ENCODE peak calls at places on chromosome 5, in five cellular contexts. Z is IMR-90, Q is NT2/D1, O is H9, A is fibroblast of lung. P is an unnamed sample.

GRCh38 chr5:12901696-12902095 is 997.5 kb upstream of the CTNND2 start:
- DNase-seq in O (no peak), Z (no peak), Q (no peak), A (no peak), P (no peak)

GRCh38 chr5:154163327-154163997 is 27.1 kb upstream of the GALNT10 start:
- DNase-seq in Q (no peak), Z (no peak), A (no peak), O (no peak), P (no peak)

GRCh38 chr5:80068775-80069174 is 33.6 kb downstream of the THBS4 start:
- DNase-seq in Z (no peak), O (no peak), Q (no peak), A (no peak), P (no peak)

GRCh38 chr5:761854-762685 is 22.5 kb downstream of the ZDHHC11B start:
- DNase-seq in O (peak; percentile 32), Q (no peak), A (no peak), Z (no peak), P (no peak)

GRCh38 chr5:116492016-116492623 is 82.5 kb downstream of the SEMA6A start:
- DNase-seq in A (peak; percentile 96), Q (no peak), O (no peak), Z (peak; percentile 89), P (peak; percentile 28)

GRCh38 chr5:32443145-32443540 is 1.4 kb downstream of the ZFR start:
- DNase-seq in Z (peak; percentile 57), Q (no peak), O (no peak), A (peak; percentile 24), P (no peak)

GRCh38 chr5:134432174-134432573 is 20.5 kb upstream of the CDKN2AIPNL start:
- DNase-seq in A (no peak), Q (no peak), O (no peak), Z (no peak), P (no peak)

GRCh38 chr5:130836729-130837660 is 328.1 kb downstream of the HINT1 start:
- DNase-seq in Q (no peak), O (no peak), Z (no peak), A (no peak), P (no peak)

GRCh38 chr5:128413356-128413755 is 124.7 kb downstream of the FBN2 start:
- DNase-seq in O (no peak), Z (peak; percentile 42), Q (no peak), A (peak; percentile 35), P (no peak)

GRCh38 chr5:138334867-138335447 is 3.1 kb upstream of the FAM53C start:
- DNase-seq in Q (no peak), Z (peak; percentile 23), A (no peak), O (no peak), P (no peak)

GRCh38 chr5:112724901-112725300 is 12.8 kb upstream of the APC start:
- DNase-seq in Q (no peak), A (no peak), O (no peak), Z (no peak), P (no peak)

GRCh38 chr5:132000677-132001453 is 10.6 kb downstream of the ACSL6 start:
- DNase-seq in A (no peak), Z (no peak), Q (no peak), O (no peak), P (no peak)

GRCh38 chr5:39158127-39158593 is 61.2 kb downstream of the FYB1 start:
- DNase-seq in Q (no peak), A (no peak), Z (no peak), O (no peak), P (no peak)

GRCh38 chr5:151673421-151673820 is 13.3 kb downstream of the SPARC start:
- DNase-seq in Q (no peak), A (no peak), Z (no peak), O (no peak), P (no peak)

GRCh38 chr5:35046754-35047153 is 995 bp downstream of the AGXT2 start:
- DNase-seq in A (peak; percentile 99), Z (peak; percentile 99), Q (no peak), O (no peak), P (no peak)

GRCh38 chr5:157026789-157027424 is 32.0 kb downstream of the HAVCR1 start:
- DNase-seq in A (no peak), Q (no peak), Z (no peak), O (peak; percentile 63), P (no peak)

GRCh38 chr5:59128646-59129290 is 545.9 kb downstream of the RAB3C start:
- DNase-seq in A (no peak), Z (no peak), Q (no peak), O (no peak), P (no peak)

GRCh38 chr5:56190500-56190899 is 42.6 kb downstream of the ANKRD55 start:
- DNase-seq in O (no peak), Q (no peak), A (peak; percentile 76), Z (peak; percentile 80), P (peak; percentile 36)

GRCh38 chr5:75552764-75553163 is 41.1 kb downstream of the POLK start:
- DNase-seq in O (no peak), A (no peak), Z (no peak), Q (no peak), P (no peak)

GRCh38 chr5:42944989-42945388 is 95.1 kb downstream of the ANXA2R start:
- DNase-seq in A (peak; percentile 90), O (no peak), Q (no peak), Z (peak; percentile 96), P (no peak)

GRCh38 chr5:63959177-63959982 is 2.9 kb downstream of the HTR1A start:
- DNase-seq in A (no peak), O (peak; percentile 91), Q (peak; percentile 82), Z (no peak), P (no peak)

GRCh38 chr5:54533541-54534179 is 16.1 kb downstream of the SNX18 start:
- DNase-seq in O (no peak), Z (no peak), Q (no peak), A (peak; percentile 49), P (no peak)

GRCh38 chr5:36874465-36874864 is 2.1 kb upstream of the NIPBL start:
- DNase-seq in A (no peak), Z (no peak), Q (no peak), O (no peak), P (no peak)

GRCh38 chr5:151648988-151649387 is 37.7 kb downstream of the SPARC start:
- DNase-seq in O (no peak), Z (no peak), Q (no peak), A (no peak), P (no peak)

GRCh38 chr5:178839319-178839704 is 20.4 kb upstream of the ZNF354B start:
- DNase-seq in A (no peak), Z (no peak), O (peak; percentile 83), Q (peak; percentile 35), P (no peak)

GRCh38 chr5:14405267-14405666 is 176.3 kb upstream of the OTULINL start:
- DNase-seq in O (peak; percentile 58), Q (no peak), Z (no peak), A (no peak), P (no peak)

GRCh38 chr5:79853676-79854418 is 137.2 kb downstream of the MTX3 start:
- DNase-seq in Z (peak; percentile 16), A (no peak), Q (no peak), O (no peak), P (peak; percentile 19)

GRCh38 chr5:150515446-150515845 is 7.5 kb downstream of the NDST1 start:
- DNase-seq in Z (peak; percentile 83), O (no peak), A (peak; percentile 77), Q (no peak), P (no peak)

GRCh38 chr5:139385061-139385889 is 2.2 kb upstream of the SLC23A1 start:
- DNase-seq in O (no peak), Q (no peak), Z (no peak), A (no peak), P (no peak)

GRCh38 chr5:109898547-109899544 is 209.1 kb downstream of the MAN2A1 start:
- DNase-seq in Q (no peak), O (no peak), Z (no peak), A (peak; percentile 1), P (no peak)

DNA sequence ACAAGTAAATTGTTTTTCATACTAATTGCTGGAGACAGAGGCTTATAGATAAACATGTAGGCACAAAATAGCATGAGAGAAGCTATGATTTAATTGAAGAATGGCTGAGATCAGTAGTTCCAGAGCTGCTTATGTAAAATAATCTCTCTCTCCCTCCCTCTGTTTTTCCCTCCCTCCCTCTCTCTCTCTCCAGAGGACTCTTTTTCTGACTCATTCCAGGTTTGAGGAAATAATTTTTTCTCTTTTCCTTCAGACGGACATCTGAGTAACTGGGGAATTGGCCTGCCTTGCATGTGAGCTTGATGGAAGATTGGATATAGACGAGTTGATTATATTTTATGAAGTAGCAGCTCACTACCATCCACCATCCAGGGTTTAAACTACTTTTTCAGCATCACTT is 35.5 kb downstream of the KCTD16 start:
- DNase-seq in Q (no peak), A (no peak), O (no peak), Z (peak; percentile 51), P (no peak)
- H3K27me3 ChIP-seq in Q (peaks cover 28% of the 10 kb centered on the region), A (peaks cover 9% of the 10 kb centered on the region), O (no peaks in the 10 kb centered on the region), Z (peaks cover 16% of the 10 kb centered on the region), P (peaks cover 30% of the 10 kb centered on the region)

DNA sequence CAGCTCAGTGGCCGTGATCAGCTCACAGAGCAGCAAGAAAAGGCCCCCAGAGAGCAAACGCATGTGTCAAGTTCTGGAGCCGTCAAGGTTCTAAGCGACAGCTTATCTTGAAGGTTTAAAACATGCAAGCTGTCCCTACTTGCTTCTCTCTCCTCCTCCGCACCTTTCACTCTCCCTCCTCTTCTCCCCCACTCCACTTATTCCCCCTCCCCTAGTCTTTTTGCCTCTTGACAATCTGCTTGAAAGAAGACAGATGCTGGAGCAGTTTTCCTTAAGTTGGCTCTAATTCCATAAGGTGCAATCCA is 189.8 kb upstream of the SNX2 start:
- DNase-seq in Q (no peak), A (no peak), O (no peak), Z (no peak), P (no peak)
- H3K9ac ChIP-seq in Q (no peak overlapping the region), A (no peak overlapping the region), O (no peak overlapping the region), Z (no peak overlapping the region), P (no peak overlapping the region)

DNA sequence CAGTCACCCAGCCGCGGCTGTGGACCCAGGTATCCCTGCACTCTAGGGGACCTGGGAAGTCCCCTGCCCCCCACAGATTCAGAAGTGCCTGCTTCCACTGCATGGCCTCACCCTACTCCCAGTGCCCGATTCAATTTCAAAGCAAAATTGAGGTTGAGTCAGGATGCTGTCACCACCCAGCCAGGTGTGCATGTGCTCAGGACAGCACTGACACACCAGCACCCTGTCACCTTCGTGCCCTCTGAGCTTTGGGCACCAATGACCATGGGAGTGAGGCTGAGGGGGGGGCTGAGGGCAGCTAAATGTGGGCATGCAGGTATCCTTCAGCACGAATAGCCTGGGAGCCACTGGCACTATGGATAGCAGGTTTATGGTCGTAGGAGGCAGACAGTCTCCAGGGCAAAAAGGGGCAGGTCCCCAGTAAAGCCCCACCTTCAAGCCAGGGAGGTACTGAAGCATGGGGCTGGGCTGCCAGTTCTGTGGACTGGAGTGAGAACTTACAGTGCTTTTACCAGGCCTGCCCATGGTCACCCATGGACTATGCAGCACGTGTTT is 1151.6 kb upstream of the CDH6 start:
- DNase-seq in A (no peak), O (no peak), Z (no peak), Q (no peak), P (no peak)
- H3K27me3 ChIP-seq in A (no peaks in the 10 kb centered on the region), O (no peaks in the 10 kb centered on the region), Z (no peaks in the 10 kb centered on the region), Q (no peaks in the 10 kb centered on the region), P (no peaks in the 10 kb centered on the region)

GRCh38 chr5:119387900-119388618 is 32.2 kb downstream of the TNFAIP8 start:
- DNase-seq in Q (no peak), A (no peak), O (no peak), Z (no peak), P (no peak)
- H3K9ac ChIP-seq in Q (no peak overlapping the region), A (no peak overlapping the region), O (no peak overlapping the region), Z (no peak overlapping the region), P (no peak overlapping the region)

GRCh38 chr5:173263566-173263965 is 28.6 kb upstream of the NKX2-5 start:
- DNase-seq in Q (no peak), A (no peak), Z (no peak), O (no peak), P (no peak)
- H3K27me3 ChIP-seq in Q (peaks cover 6% of the 10 kb centered on the region), A (peaks cover 19% of the 10 kb centered on the region), Z (peaks cover 80% of the 10 kb centered on the region), O (no peaks in the 10 kb centered on the region), P (peaks cover 21% of the 10 kb centered on the region)